ENCODE peak calls at places on chromosomes 2 and 18, in eight cellular contexts. P is BE2C, V is choroid plexus epithelial cell, C is Panc1, D is osteoblast, K is transverse colon, F is spleen, R is cardiac fibroblast. N is an unnamed sample.
A peak's percentile ranks its signal among the peaks of the same experiment; 100 is the strongest.

GRCh38 chr2:109500910-109501309 is 112.9 kb downstream of the SEPTIN10 start:
- DNase-seq in V (no peak), K (no peak), D (peak; percentile 27), R (no peak), F (peak; percentile 50), P (no peak), C (no peak), N (no peak)

GRCh38 chr2:88919087-88919738 is 227.7 kb downstream of the RPIA start:
- DNase-seq in R (peak; percentile 57), V (peak; percentile 70), D (peak; percentile 75), K (no peak), C (no peak), F (no peak), P (no peak), N (peak; percentile 53)

GRCh38 chr2:206642075-206643025 is at the start of gene FAM237A:
- DNase-seq in D (peak; percentile 80), K (no peak), C (no peak), P (peak; percentile 26), R (peak; percentile 74), F (no peak), V (peak; percentile 72), N (peak; percentile 82)

GRCh38 chr2:7773362-7773973 is 856.3 kb downstream of the RNF144A start:
- DNase-seq in V (no peak), P (no peak), K (no peak), D (no peak), R (no peak), C (no peak), F (no peak), N (no peak)

GRCh38 chr2:37917281-37918228 is 7.5 kb upstream of the RMDN2 start:
- DNase-seq in F (no peak), K (no peak), D (no peak), R (no peak), P (no peak), C (no peak), V (no peak), N (no peak)

GRCh38 chr2:182170341-182170740 is 184.7 kb downstream of the PPP1R1C start:
- DNase-seq in V (no peak), D (no peak), P (no peak), C (no peak), K (no peak), R (no peak), F (no peak), N (no peak)

GRCh38 chr2:48310581-48310980 is 219.4 kb upstream of the STON1 start:
- DNase-seq in P (no peak), V (no peak), D (no peak), K (no peak), R (no peak), F (no peak), C (no peak), N (no peak)

GRCh38 chr2:144071461-144071860 is 448.5 kb downstream of the ZEB2 start:
- DNase-seq in R (peak; percentile 70), C (no peak), P (no peak), F (no peak), V (peak; percentile 84), K (no peak), D (peak; percentile 84), N (no peak)

GRCh38 chr2:120628248-120628647 is 107.4 kb upstream of the GLI2 start:
- DNase-seq in C (no peak), K (no peak), V (no peak), R (no peak), F (peak; percentile 16), D (peak; percentile 25), P (no peak), N (no peak)

GRCh38 chr2:207782238-207783030 is 12.7 kb upstream of the FZD5 start:
- DNase-seq in P (no peak), C (no peak), F (no peak), K (peak; percentile 69), V (no peak), D (no peak), R (no peak), N (no peak)

GRCh38 chr2:234705108-234705507 is 208.2 kb upstream of the ARL4C start:
- DNase-seq in V (peak; percentile 41), D (peak; percentile 73), K (no peak), R (peak; percentile 71), C (no peak), F (no peak), P (no peak), N (peak; percentile 13)

GRCh38 chr2:163601377-163601776 is 134.4 kb downstream of the FIGN start:
- DNase-seq in R (no peak), C (no peak), V (peak; percentile 26), D (no peak), P (no peak), F (no peak), K (no peak), N (no peak)

GRCh38 chr2:45882707-45883106 is 231.2 kb downstream of the PRKCE start:
- DNase-seq in K (peak; percentile 38), C (no peak), D (no peak), F (no peak), P (peak; percentile 86), R (no peak), V (no peak), N (no peak)

GRCh38 chr2:134491796-134492441 is 226.9 kb downstream of the TMEM163 start:
- DNase-seq in R (peak; percentile 2), K (no peak), F (no peak), V (no peak), P (no peak), D (no peak), C (no peak), N (no peak)

GRCh38 chr18:49944681-49945080 is 131.3 kb upstream of the ACAA2 start:
- DNase-seq in D (no peak), V (peak; percentile 31), C (no peak), K (no peak), P (peak; percentile 27), F (no peak), R (peak; percentile 9), N (no peak)

DNA sequence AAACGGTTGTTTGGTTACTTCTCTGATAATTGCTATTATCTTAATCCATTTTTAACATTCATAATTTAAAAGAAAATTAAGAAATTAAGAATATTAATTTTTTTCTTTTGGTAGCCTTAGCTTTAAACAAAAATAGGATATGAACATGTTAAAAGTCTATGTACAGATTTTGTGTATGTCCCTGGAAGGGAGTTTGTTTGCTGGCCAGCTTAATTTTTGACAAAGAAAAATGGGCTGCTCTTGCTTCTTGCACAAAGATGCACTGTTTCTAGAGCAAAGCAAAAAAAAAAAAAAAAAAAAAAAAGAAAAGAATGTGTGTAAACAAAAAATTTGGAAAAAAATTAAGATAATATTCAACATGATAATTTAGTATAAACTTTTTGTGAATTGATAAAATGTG is 1.3 kb downstream of the RFTN2 start:
- DNase-seq in R (no peak), V (no peak), D (no peak), C (no peak), F (no peak), K (no peak), P (no peak), N (peak; percentile 36)
- H3K4me3 ChIP-seq in R (peak overlapping the region; percentile 55), V (peak overlapping the region; percentile 63), D (no peak overlapping the region), C (no peak overlapping the region), F (no peak overlapping the region), K (peak overlapping the region; percentile 39), P (no peak overlapping the region), N (peak overlapping the region; percentile 87)

DNA sequence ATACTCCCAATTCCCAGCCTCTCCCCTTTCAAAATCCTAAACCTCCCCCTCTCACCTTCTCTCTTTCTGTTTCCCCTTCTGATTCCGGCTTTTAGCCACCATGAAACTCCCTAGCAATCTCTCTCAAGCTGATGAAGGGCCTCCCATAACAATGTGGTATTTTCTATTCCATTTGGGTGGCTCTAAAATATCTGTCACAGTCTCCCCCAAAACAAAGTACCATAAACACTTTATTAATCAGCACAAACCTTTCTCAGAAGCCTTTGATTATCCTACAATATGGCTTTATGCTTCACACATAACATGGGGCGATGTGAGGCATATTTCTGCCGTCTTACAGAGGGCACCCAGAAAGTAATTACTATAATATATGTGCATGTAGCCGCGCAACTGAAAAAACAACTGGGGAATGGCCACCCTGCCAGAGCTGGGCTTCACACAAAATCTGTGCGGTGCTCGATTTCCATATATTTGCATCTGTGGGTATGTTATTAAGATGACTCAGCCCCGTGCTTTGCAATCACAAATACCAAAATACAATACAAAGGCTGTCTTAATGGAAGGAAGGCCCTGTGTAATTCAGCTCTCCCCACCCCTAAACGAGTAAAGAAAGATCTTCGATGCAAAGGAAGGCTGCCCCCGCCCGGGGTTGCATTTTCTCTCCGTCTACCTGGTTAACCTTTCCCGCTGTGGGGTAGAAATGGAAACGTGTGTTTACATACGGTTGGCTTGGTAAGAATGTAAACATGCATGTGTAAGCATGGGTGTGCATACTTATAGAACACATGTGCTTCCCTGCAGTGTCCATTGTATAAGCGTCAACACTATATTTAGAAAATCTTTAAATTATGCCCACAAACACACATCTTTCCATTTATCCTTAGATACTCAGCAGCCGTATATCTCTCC is 81.4 kb downstream of the CELF4 start:
- DNase-seq in P (no peak), F (no peak), C (no peak), D (peak; percentile 32), R (no peak), V (no peak), K (no peak), N (no peak)
- H3K4me3 ChIP-seq in P (no peak overlapping the region), F (no peak overlapping the region), C (no peak overlapping the region), D (no peak overlapping the region), R (no peak overlapping the region), V (no peak overlapping the region), K (no peak overlapping the region), N (no peak overlapping the region)

DNA sequence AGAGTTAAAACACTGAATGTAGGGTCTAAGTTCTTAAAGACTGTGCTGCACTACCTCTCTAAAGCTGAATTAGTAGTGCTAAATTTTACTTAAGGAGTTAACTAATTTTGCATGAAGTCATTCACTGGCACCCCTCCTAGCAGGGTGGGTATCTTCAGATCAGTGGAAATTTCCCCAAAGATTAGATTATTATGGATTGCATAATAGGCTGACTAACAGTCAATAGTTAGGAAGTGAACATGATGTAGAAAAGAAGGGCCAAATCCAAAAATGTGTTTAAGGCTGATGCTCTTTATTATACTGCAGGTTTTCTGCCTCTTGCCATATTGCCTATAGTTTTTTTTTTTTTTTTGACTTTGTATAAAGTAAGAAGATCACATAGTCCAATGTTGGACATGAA is 5.2 kb downstream of the ZNF638 start:
- DNase-seq in K (no peak), F (no peak), D (peak; percentile 49), C (no peak), P (no peak), V (peak; percentile 46), R (peak; percentile 42), N (peak; percentile 75)
- H3K4me3 ChIP-seq in K (no peak overlapping the region), F (no peak overlapping the region), D (no peak overlapping the region), C (no peak overlapping the region), P (no peak overlapping the region), V (no peak overlapping the region), R (no peak overlapping the region), N (peak overlapping the region; percentile 58)

DNA sequence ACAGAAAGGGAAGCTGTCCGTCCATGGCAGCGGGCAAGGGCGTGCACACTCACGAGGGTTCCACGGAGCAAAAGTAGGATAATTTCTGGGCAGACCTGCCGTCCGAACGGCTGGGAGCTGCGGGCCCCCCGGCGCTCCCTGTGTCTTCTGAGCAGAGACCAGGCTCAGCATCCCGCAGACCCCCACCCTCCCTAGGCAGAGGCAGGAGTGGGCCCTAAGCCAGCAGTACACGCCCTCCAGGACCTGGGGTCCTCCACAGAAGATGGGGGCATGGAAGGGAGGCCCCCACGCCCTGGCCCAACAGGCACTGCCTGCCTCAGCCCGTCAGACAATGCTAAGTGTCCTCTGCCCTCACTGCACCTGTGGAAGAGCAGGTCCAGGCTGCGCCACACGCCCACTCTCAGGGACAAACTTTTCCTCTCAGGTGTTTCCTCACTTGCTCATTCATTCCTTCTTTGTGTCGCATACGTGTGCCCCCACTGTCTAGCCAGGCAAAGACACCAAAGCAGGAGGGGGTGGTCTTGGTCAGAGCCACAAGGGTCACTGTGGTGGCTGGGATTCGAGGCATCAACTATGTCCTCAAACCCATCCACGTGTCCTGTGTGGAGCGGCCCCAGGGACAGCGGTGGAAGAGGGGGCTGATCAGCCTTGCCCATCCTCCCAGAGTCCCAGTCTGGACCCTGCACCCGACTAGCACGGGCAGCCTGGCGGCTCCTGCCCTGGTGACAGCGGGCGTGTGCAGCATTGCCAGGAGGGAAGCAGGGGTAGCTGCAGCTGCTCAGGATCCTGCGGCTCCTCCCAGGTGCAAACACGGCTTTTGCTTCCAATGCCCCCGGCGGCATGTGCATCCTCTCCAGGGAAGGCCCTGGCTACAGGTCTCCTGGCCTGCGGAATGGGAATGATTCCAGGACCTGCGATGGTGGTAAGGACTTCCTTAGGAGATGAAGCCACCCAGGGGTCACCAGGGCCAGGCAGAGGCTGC is 2.4 kb upstream of the GPC1 start:
- DNase-seq in K (peak; percentile 8), V (no peak), F (peak; percentile 73), C (no peak), R (no peak), P (no peak), D (peak; percentile 81), N (no peak)
- H3K4me3 ChIP-seq in K (no peak overlapping the region), V (no peak overlapping the region), F (no peak overlapping the region), C (no peak overlapping the region), R (no peak overlapping the region), P (no peak overlapping the region), D (no peak overlapping the region), N (peak overlapping the region; percentile 88)

N was measured in adipocyte.